ENCODE peak calls at places on chromosomes 7 and 10, in seven cellular contexts. W is OCI-LY7; Y is body of pancreas; F is H9; J is osteoblast; C is CD8-positive, alpha-beta memory T cell; L is fibroblast of lung. A is an unnamed sample.
A peak's percentile ranks its signal among the peaks of the same experiment; 100 is the strongest.

GRCh38 chr7:738241-738640 is 11.2 kb upstream of the PRKAR1B start:
- DNase-seq in J (no peak), W (no peak), Y (no peak), C (no peak), F (no peak), L (no peak), A (no peak)

GRCh38 chr10:33334170-33334838 is at the start of gene NRP1:
- DNase-seq in J (peak; percentile 92), F (peak; percentile 29), L (peak; percentile 11), W (no peak), Y (peak; percentile 22), C (no peak), A (peak; percentile 13)

GRCh38 chr10:69051303-69051702 is 36.6 kb upstream of the SRGN start:
- DNase-seq in C (no peak), L (peak; percentile 36), J (peak; percentile 74), Y (no peak), F (no peak), W (no peak), A (no peak)

GRCh38 chr10:43944742-43945730 is 296.4 kb upstream of the ZNF32 start:
- DNase-seq in Y (no peak), W (no peak), C (no peak), F (peak; percentile 5), L (no peak), J (no peak), A (no peak)

GRCh38 chr10:93568105-93568390 is 1.6 kb downstream of the FFAR4 start:
- DNase-seq in Y (no peak), W (no peak), J (no peak), C (no peak), L (no peak), F (no peak), A (no peak)

GRCh38 chr10:70191906-70192305 is 21.6 kb upstream of the SAR1A start:
- DNase-seq in F (no peak), W (no peak), C (no peak), J (peak; percentile 70), L (peak; percentile 93), Y (no peak), A (no peak)

GRCh38 chr7:151411551-151411950 is 1.7 kb upstream of the WDR86 start:
- DNase-seq in J (peak; percentile 54), W (peak; percentile 45), Y (no peak), L (no peak), C (no peak), F (peak; percentile 31), A (no peak)

GRCh38 chr10:71630168-71630567 is 89.4 kb downstream of the C10orf105 start:
- DNase-seq in Y (no peak), F (no peak), J (peak; percentile 9), L (no peak), C (no peak), W (no peak), A (no peak)

GRCh38 chr10:61136151-61136550 is 192.2 kb upstream of the RHOBTB1 start:
- DNase-seq in C (no peak), J (no peak), F (peak; percentile 31), L (peak; percentile 46), Y (no peak), W (no peak), A (no peak)

GRCh38 chr10:117363027-117363426 is 12.2 kb downstream of the PDZD8 start:
- DNase-seq in L (peak; percentile 87), W (no peak), F (no peak), J (no peak), Y (no peak), C (no peak), A (no peak)

GRCh38 chr10:11831520-11831951 is 8.4 kb downstream of the PROSER2 start:
- DNase-seq in W (no peak), J (no peak), Y (no peak), C (no peak), F (no peak), L (no peak), A (peak; percentile 19)

GRCh38 chr10:19488592-19489280 is 327.5 kb upstream of the PLXDC2 start:
- DNase-seq in C (no peak), L (peak; percentile 26), F (peak; percentile 92), W (no peak), J (no peak), Y (peak; percentile 12), A (no peak)

GRCh38 chr10:117294735-117295134 is 53.8 kb downstream of the SLC18A2 start:
- DNase-seq in J (no peak), C (no peak), Y (no peak), L (no peak), W (no peak), F (no peak), A (no peak)

GRCh38 chr10:12635127-12635541 is 285.8 kb downstream of the CAMK1D start:
- DNase-seq in C (no peak), F (no peak), W (no peak), J (peak; percentile 32), L (peak; percentile 35), Y (no peak), A (no peak)

GRCh38 chr7:94848531-94848930 is 58.9 kb upstream of the PPP1R9A start:
- DNase-seq in W (no peak), Y (no peak), F (no peak), J (no peak), L (no peak), C (no peak), A (no peak)

GRCh38 chr10:22320591-22321155 is at the start of gene BMI1:
- DNase-seq in F (peak; percentile 85), Y (peak; percentile 78), W (peak; percentile 55), L (peak; percentile 77), C (peak; percentile 53), J (peak; percentile 99), A (peak; percentile 82)

GRCh38 chr10:14564268-14564744 is 210.4 kb downstream of the FAM107B start:
- DNase-seq in C (no peak), W (no peak), Y (no peak), J (peak; percentile 85), F (no peak), L (no peak), A (no peak)

GRCh38 chr10:89518876-89519842 is 16.2 kb downstream of the SLC16A12 start:
- DNase-seq in W (no peak), J (peak; percentile 92), C (no peak), F (no peak), Y (no peak), L (peak; percentile 36), A (no peak)

GRCh38 chr7:90560730-90561129 is 35.4 kb upstream of the CDK14 start:
- DNase-seq in L (peak; percentile 66), Y (no peak), W (no peak), J (peak; percentile 84), F (no peak), C (no peak), A (no peak)

GRCh38 chr10:26642896-26643653 is 54.4 kb upstream of the PDSS1 start:
- DNase-seq in C (no peak), J (no peak), L (no peak), W (peak; percentile 19), Y (no peak), F (peak; percentile 63), A (no peak)

GRCh38 chr10:69069090-69070042 is 18.5 kb upstream of the SRGN start:
- DNase-seq in F (peak; percentile 31), W (no peak), J (no peak), L (peak; percentile 29), C (no peak), Y (no peak), A (no peak)

GRCh38 chr7:144027070-144027469 is 21.7 kb upstream of the OR2A5 start:
- DNase-seq in C (no peak), W (no peak), L (peak; percentile 10), Y (no peak), J (no peak), F (no peak), A (no peak)

DNA sequence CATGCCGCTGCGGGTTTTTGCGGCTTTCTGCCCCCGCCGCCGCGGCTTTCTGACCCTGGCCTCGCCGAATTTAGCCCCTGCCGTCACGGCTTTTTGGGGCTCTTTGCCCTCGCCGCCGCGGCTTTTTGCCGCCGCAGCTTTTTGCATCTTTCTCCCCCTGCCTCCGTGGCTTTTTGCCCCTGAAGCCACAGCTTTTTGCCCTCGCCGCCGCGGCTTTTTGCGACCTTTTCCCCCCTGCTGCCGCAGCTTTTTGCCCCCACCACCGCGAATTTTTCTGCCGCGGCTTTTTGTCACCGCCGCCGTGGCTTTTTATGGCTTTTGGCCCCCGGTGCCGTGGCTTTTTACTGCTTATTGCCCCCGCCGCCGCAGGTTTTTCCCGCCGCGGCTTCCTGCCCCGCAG is 636.5 kb downstream of the ZNF716 start:
- DNase-seq in J (no peak), C (no peak), Y (no peak), W (no peak), L (no peak), F (no peak), A (no peak)
- H3K4me1 ChIP-seq in J (no peaks in the 10 kb centered on the region), C (no peaks in the 10 kb centered on the region), Y (no peaks in the 10 kb centered on the region), W (no peaks in the 10 kb centered on the region), L (no peaks in the 10 kb centered on the region), F (no peaks in the 10 kb centered on the region), A (no peaks in the 10 kb centered on the region)

DNA sequence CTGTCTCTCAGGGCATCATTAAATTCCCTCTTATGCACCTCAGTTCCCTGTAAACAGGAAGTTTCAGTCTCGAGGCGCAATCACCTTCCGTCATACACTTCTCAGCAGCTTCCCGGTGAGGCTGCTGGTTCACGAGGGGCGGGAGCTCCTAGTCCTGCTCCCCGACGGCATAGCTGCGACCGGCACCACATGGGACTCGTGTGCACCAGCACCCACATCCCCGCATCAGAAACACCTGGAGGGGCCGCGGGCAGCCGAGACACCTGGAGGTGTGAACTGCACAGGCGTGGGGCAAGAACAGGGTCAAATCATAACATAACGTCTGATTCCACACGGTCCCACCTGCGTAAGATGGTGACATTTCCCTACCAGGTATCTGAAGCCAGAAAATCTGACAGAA is 52.7 kb downstream of the DIP2C start:
- DNase-seq in L (no peak), C (no peak), J (no peak), Y (no peak), W (no peak), F (no peak), A (no peak)
- H3K4me1 ChIP-seq in L (no peaks in the 10 kb centered on the region), C (no peaks in the 10 kb centered on the region), J (no peaks in the 10 kb centered on the region), Y (peaks cover 14% of the 10 kb centered on the region), W (no peaks in the 10 kb centered on the region), F (peaks cover 2% of the 10 kb centered on the region), A (no peaks in the 10 kb centered on the region)

GRCh38 chr7:129273936-129274335 is 49.1 kb downstream of the AHCYL2 start:
- DNase-seq in Y (no peak), W (no peak), J (no peak), F (no peak), C (no peak), L (no peak), A (no peak)
- H3K4me1 ChIP-seq in Y (peaks cover 5% of the 10 kb centered on the region), W (no peaks in the 10 kb centered on the region), J (no peaks in the 10 kb centered on the region), F (no peaks in the 10 kb centered on the region), C (no peaks in the 10 kb centered on the region), L (no peaks in the 10 kb centered on the region), A (no peaks in the 10 kb centered on the region)

DNA sequence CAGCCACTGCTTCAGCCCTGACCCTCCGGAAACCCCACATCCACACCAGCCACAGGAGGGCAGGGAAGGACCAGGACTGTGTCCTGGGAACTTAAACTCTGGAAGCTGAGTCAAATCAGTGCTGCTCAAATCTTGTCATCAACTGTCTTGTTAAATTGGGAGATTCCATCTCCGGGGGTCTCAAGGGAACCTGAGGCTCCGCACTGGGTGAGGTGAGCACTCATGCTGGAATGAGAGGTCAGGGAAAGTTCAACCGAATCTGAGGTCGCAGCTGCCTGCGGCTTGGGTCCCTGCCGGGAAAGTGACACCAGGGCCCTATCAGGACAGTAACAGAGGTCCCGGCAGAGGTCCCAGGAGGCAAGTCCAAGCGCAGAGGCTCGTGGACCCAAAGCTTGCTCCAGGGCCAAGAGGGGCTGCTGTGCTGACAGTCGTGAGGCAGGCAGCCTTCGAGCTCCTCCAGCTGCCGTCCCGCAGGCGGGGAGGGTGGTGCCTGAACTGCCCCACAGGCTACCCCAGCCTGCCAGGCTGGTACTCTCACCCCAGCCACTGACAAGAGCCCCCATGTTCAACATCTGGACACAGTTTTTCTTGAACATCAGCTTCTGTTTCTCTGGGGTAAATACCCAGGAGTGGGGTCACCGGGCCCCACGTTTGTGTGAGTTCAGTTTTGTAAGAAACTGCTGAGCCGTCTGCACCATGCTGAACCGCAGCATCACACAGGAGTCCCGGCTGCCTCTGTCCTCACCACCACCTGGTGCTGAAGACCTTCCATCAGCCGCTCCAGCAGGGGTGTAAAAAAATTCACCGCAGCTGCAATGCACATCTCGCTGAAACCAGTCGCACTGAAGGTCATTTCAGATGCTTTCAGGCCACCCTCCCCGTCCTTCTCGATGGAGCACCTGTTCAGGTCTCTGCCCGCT is 101.0 kb downstream of the DIP2C start:
- DNase-seq in W (peak; percentile 9), L (peak; percentile 44), J (peak; percentile 93), C (no peak), Y (no peak), F (no peak), A (no peak)
- H3K4me1 ChIP-seq in W (no peaks in the 10 kb centered on the region), L (peaks cover 5% of the 10 kb centered on the region), J (peaks cover 8% of the 10 kb centered on the region), C (no peaks in the 10 kb centered on the region), Y (peaks cover 1% of the 10 kb centered on the region), F (no peaks in the 10 kb centered on the region), A (no peaks in the 10 kb centered on the region)

A was measured in prostate gland.